ENCODE peak calls at places on chromosomes 16 and 17, in seven cellular contexts. D is thoracic aorta, F is uterus, E is heart left ventricle, I is esophagus muscularis mucosa, M is colonic mucosa, C is GM23338. A is an unnamed sample.

GRCh38 chr17:34634551-34635160 is 55.3 kb downstream of the TMEM132E start:
- DNase-seq in D (no peak), F (no peak), E (no peak), I (no peak), M (no peak), C (no peak), A (no peak)

GRCh38 chr16:82744958-82745357 is 118.2 kb downstream of the CDH13 start:
- DNase-seq in D (no peak), F (no peak), E (no peak), I (no peak), M (no peak), C (no peak), A (no peak)

GRCh38 chr17:64442550-64442971 is 6.4 kb upstream of the MILR1 start:
- DNase-seq in D (no peak), F (no peak), E (no peak), I (no peak), M (no peak), C (no peak), A (no peak)

GRCh38 chr16:2175454-2175853 is 19.9 kb downstream of the TRAF7 start:
- DNase-seq in D (no peak), F (no peak), E (no peak), I (no peak), M (no peak), C (no peak), A (no peak)

GRCh38 chr17:50028207-50029120 is 27.4 kb upstream of the ITGA3 start:
- DNase-seq in D (no peak), F (peak), E (no peak), I (no peak), M (no peak), C (peak), A (no peak)

GRCh38 chr16:58306327-58306726 is 11.5 kb upstream of the PRSS54 start:
- DNase-seq in D (no peak), F (no peak), E (no peak), I (no peak), M (peak), C (peak), A (no peak)

GRCh38 chr17:8359769-8360168 is 16.7 kb downstream of the KRABD2 start:
- DNase-seq in D (no peak), F (no peak), E (no peak), I (no peak), M (no peak), C (peak), A (no peak)

GRCh38 chr16:1983053-1983543 is 895 bp upstream of the GFER start:
- DNase-seq in D (no peak), F (no peak), E (no peak), I (no peak), M (no peak), C (no peak), A (no peak)

GRCh38 chr17:36608794-36609497 is 7.6 kb downstream of the MRM1 start:
- DNase-seq in D (no peak), F (peak), E (no peak), I (no peak), M (peak), C (peak), A (peak)

GRCh38 chr17:82449136-82449882 is 1.2 kb downstream of the CYBC1 start:
- DNase-seq in D (no peak), F (no peak), E (peak), I (no peak), M (no peak), C (peak), A (peak)

GRCh38 chr17:53129863-53130262 is 692.9 kb upstream of the KIF2B start:
- DNase-seq in D (no peak), F (no peak), E (no peak), I (no peak), M (no peak), C (no peak), A (no peak)

GRCh38 chr17:66268247-66268927 is 34.0 kb upstream of the PRKCA start:
- DNase-seq in D (no peak), F (no peak), E (no peak), I (no peak), M (no peak), C (no peak), A (no peak)

GRCh38 chr17:6753006-6753445 is 2.8 kb upstream of the XAF1 start:
- DNase-seq in D (no peak), F (peak), E (peak), I (no peak), M (peak), C (peak), A (peak)

GRCh38 chr16:27230562-27230991 is 27.3 kb downstream of the KDM8 start:
- DNase-seq in D (no peak), F (no peak), E (no peak), I (no peak), M (peak), C (peak), A (no peak)

GRCh38 chr16:56691885-56692284 is 9.6 kb downstream of the MT1X start:
- DNase-seq in D (no peak), F (no peak), E (no peak), I (no peak), M (peak), C (peak), A (peak)

GRCh38 chr16:58414938-58415451 is 22.7 kb downstream of the GINS3 start:
- DNase-seq in D (no peak), F (no peak), E (peak), I (no peak), M (no peak), C (no peak), A (no peak)

GRCh38 chr17:45740553-45741330 is 43.4 kb upstream of the CRHR1 start:
- DNase-seq in D (no peak), F (peak), E (no peak), I (no peak), M (peak), C (peak), A (no peak)

GRCh38 chr17:80793421-80793820 is 198.2 kb upstream of the CHMP6 start:
- DNase-seq in D (no peak), F (no peak), E (no peak), I (no peak), M (no peak), C (no peak), A (no peak)

GRCh38 chr16:1947369-1947670 is 4.3 kb upstream of the MSRB1 start:
- DNase-seq in D (no peak), F (no peak), E (no peak), I (no peak), M (no peak), C (no peak), A (no peak)

GRCh38 chr16:57268804-57269800 is 15.4 kb downstream of the PLLP start:
- DNase-seq in D (no peak), F (no peak), E (peak), I (no peak), M (peak), C (no peak), A (peak)

GRCh38 chr17:40327735-40328385 is 18.9 kb downstream of the RARA start:
- DNase-seq in D (no peak), F (no peak), E (peak), I (no peak), M (peak), C (no peak), A (no peak)

GRCh38 chr17:34998205-34998604 is 17.9 kb downstream of the LIG3 start:
- DNase-seq in D (peak), F (no peak), E (peak), I (peak), M (peak), C (peak), A (peak)

GRCh38 chr16:46729326-46729995 is 18.7 kb downstream of the MYLK3 start:
- DNase-seq in D (no peak), F (no peak), E (peak), I (no peak), M (no peak), C (no peak), A (no peak)

GRCh38 chr16:72937360-72937759 is 110.6 kb downstream of the ZFHX3 start:
- DNase-seq in D (no peak), F (no peak), E (no peak), I (no peak), M (no peak), C (no peak), A (peak)

GRCh38 chr16:495127-495748 is 32.3 kb upstream of the CAPN15 start:
- DNase-seq in D (no peak), F (no peak), E (no peak), I (no peak), M (no peak), C (peak), A (no peak)
- TF ChIP-seq CTCF in D (no peak), F (peak), E (peak), I (peak), M (peak), C (peak), A (peak)

DNA sequence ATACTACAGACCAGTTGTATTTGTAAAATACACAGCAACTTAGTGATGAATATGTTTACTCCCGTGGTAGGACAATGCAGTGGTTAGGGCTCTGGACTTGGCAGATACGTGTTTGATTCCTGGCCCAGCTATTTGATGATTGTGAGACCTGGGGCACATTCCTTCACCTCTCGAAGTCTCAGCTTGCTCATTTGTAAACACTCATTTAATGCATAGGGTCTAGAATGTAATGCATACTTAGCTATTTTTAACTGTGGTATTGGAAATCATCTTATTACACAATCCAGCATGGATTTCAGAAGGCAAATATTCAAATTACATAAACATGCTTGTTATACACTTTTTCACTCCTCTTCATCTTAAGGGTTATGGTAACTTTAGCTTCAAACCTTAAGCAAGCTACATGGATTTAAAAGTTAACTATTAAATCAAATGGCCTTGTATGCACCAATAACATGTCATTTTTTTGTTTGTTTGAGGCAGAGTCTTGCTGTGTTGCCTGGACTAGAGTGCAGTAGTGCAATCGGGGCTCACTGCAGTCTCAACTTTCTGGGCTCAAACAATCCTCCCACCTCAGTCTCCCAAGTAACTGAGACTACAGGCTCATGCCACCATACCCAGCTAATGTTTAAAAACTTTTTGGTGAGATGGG is 52.4 kb downstream of the VAT1L start:
- DNase-seq in D (no peak), F (no peak), E (no peak), I (no peak), M (no peak), C (no peak), A (no peak)
- H3K27ac ChIP-seq in D (no peak), F (no peak), E (no peak), I (no peak), M (no peak), C (no peak), A (no peak)

GRCh38 chr17:42163113-42163512 is 8.3 kb upstream of the RAB5C start:
- DNase-seq in D (no peak), F (no peak), E (no peak), I (no peak), M (peak), C (peak), A (no peak)
- TF ChIP-seq CTCF in D (no peak), F (no peak), E (peak), I (no peak), M (peak), C (peak), A (no peak)

DNA sequence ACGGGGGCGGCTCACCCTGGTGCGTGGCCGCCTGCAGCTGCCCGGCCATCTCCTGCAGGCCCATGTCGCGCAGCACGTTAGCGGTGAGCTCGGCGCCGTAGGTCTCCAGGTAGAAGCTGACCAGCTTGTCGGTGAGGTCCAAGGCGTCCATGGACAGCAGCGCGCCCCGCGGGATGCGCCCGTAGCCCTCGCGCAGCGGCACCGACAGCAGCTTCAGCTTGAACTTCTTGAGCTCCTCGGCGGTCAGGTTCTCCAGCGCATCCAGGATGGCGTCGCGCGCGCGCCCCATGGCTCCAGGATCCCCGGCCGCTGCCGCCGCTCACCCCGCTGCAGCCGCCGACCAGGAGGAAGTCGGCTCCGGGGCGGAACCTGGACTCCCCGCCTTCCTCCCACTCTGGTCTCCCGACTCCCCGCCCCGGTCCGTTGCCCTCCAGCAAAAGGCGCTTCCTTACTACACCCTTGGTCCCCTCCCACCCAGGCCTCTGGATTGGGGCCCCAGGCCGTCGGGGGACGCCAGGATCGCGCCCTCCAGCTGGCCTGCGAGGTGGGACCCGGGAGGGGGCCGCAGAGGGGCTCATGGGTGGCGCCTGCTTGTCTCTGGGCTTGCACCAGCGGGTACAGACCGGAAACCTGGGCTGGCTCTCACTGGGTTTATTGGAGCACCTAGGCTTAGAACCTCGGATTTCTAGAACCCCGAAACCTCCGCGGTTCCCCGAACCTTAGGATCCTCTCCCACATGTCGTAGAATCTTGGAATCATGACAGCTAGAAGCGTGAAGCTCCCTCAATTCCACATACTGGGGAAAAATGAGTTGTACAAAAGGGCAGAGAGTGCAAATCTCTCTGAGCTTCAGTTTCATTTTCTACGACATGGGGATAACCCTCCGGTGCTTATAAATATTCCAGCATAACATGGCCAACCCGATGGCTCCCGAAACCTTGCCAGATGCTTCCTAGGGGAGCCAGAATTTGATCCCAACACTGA is at the start of gene PYCARD:
- DNase-seq in D (no peak), F (peak), E (peak), I (no peak), M (peak), C (peak), A (peak)
- H3K27ac ChIP-seq in D (peak), F (peak), E (peak), I (peak), M (peak), C (peak), A (peak)

GRCh38 chr16:68364601-68364998 is 53.8 kb downstream of the PRMT7 start:
- DNase-seq in D (no peak), F (no peak), E (no peak), I (no peak), M (no peak), C (peak), A (no peak)
- TF ChIP-seq CTCF in D (no peak), F (no peak), E (no peak), I (no peak), M (no peak), C (peak), A (no peak)

GRCh38 chr16:70805380-70805779 is 4.4 kb upstream of the VAC14 start:
- DNase-seq in D (no peak), F (no peak), E (no peak), I (no peak), M (no peak), C (peak), A (no peak)
- H3K27ac ChIP-seq in D (no peak), F (no peak), E (no peak), I (no peak), M (no peak), C (no peak), A (no peak)

DNA sequence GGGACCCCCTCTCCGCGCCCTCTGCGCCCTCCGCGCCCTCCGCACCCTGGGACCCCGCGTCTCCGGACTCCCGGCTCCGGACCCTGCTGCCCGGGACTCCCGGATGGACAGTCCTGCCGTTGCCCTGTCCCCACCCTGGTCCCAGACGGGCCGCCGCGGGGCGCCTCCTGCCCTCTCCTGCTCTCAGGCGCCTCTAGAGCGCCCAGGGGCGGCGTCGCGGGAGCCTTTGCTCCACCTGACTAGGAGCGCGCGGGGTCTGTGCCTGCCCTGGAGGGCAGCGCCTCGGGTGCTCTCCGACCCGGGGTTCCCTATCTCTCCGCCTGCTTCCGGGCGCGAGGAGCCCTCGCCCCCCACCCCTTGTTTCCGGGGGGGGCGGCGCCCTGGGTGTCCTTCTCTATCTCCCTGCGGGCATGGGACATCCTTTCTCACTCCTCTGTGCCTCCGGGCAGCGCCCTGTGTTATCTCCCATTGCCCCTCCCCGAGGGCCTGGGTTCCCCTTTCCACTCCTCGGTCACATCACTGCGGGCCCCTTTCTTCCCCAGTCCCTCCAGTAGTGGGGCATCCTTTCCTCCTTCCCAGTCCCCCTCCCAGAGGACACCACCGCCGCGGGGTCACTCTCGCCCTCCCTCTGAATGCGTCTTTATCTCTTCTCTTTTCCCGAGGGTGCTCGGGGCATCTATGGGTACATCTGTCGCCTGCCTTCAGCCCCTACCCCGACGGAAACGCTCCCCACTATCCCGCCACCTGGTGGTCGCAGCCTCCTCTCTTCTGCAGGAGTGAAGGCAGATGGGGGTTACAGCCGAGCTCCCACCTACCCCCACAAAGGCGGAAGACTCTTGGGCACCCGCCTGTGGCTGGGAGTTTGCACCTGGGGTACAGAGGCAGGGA is 865 bp downstream of the PRKCB start:
- DNase-seq in D (no peak), F (no peak), E (no peak), I (no peak), M (peak), C (peak), A (no peak)
- TF ChIP-seq CTCF in D (no peak), F (no peak), E (no peak), I (no peak), M (no peak), C (peak), A (no peak)

DNA sequence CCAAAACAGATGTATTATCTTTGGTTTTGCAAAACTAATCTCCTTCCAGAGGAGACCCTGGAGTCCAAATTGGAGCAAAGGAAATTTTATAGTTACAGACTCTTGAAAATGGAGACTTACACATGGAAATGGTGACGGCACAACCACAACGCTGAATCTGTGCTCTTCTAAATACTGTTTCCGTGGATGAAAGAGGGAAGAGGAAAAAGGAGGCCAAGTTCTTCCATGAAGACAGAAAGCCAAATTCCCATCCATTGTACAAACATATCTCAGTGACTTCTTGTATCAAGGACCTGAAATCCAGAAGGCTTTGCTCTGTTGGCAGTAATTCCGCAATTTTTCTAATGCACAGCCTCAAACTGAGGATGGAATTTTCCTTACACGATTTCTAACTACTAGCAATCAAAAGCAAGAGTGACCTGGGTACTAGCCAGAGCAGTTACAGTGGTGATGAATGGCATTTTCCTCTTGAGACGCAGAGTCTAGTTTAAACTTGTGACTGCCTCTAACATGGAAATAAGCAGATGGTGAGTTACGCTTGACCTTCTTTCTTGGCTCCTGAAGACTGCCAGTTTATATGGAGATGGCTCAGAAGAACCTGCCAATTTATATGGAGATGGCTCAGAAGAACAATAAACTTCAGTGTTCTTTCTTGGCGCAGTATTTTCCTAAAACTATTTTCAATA is 38.4 kb downstream of the VPS53 start:
- DNase-seq in D (no peak), F (no peak), E (no peak), I (no peak), M (no peak), C (no peak), A (peak)
- H3K27ac ChIP-seq in D (peak), F (no peak), E (peak), I (peak), M (no peak), C (no peak), A (peak)

DNA sequence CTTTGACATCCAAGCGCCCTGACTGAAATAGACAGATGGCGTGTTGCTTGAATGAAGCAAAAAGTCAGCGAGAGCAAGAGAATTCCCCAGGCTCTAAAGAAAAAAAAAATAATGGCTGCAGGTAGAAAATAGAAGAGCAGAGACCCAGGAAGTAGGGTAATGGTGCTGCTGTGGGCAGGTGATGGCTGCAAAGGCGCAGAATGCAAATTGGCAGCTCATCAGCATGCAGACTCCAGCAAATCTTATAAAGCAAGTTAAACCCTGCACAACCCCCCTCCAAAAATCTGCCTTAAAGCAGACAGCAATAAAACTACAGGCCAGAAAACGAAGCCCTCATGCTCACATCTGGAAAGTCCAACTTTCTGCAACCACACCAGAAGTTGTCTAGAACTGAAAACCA is 384.3 kb downstream of the RBFOX1 start:
- DNase-seq in D (no peak), F (no peak), E (no peak), I (no peak), M (no peak), C (no peak), A (no peak)
- TF ChIP-seq CTCF in D (no peak), F (no peak), E (no peak), I (no peak), M (no peak), C (no peak), A (no peak)

GRCh38 chr16:11198817-11199216 is 57.2 kb downstream of the SOCS1 start:
- DNase-seq in D (no peak), F (no peak), E (no peak), I (no peak), M (peak), C (no peak), A (no peak)
- H3K27ac ChIP-seq in D (no peak), F (no peak), E (no peak), I (no peak), M (no peak), C (no peak), A (no peak)

A was measured in adrenal gland.